ENCODE peak calls at places on chromosome 17, in four cellular contexts. L, F, P and M are unnamed samples.

GRCh38 chr17:9702916-9703780 is 57.8 kb downstream of the USP43 start:
- DNase-seq in L (no peak), F (no peak), P (no peak), M (no peak)

GRCh38 chr17:50660042-50660886 is 25.6 kb downstream of the ABCC3 start:
- DNase-seq in L (no peak), F (no peak), P (no peak), M (peak; percentile 54)

GRCh38 chr17:78040561-78041400 is 82.3 kb downstream of the TNRC6C start:
- DNase-seq in L (peak; percentile 46), F (peak; percentile 55), P (peak; percentile 9), M (peak; percentile 77)

GRCh38 chr17:63437287-63438091 is 8.6 kb downstream of the CYB561 start:
- DNase-seq in L (no peak), F (peak; percentile 59), P (no peak), M (no peak)

GRCh38 chr17:67443931-67444597 is 67.0 kb downstream of the PITPNC1 start:
- DNase-seq in L (no peak), F (no peak), P (no peak), M (no peak)

GRCh38 chr17:66492500-66493123 is 190.2 kb downstream of the PRKCA start:
- DNase-seq in L (no peak), F (no peak), P (no peak), M (no peak)

GRCh38 chr17:37088459-37088858 is 139.7 kb downstream of the AATF start:
- DNase-seq in L (no peak), F (no peak), P (peak; percentile 45), M (no peak)

GRCh38 chr17:57962441-57963148 is 7.4 kb upstream of the CUEDC1 start:
- DNase-seq in L (no peak), F (no peak), P (no peak), M (peak; percentile 18)

GRCh38 chr17:47220531-47220999 is 11.4 kb downstream of the MYL4 start:
- DNase-seq in L (no peak), F (no peak), P (peak; percentile 60), M (no peak)

GRCh38 chr17:29078183-29079045 is 35.5 kb downstream of the PIPOX start:
- DNase-seq in L (no peak), F (no peak), P (no peak), M (no peak)

GRCh38 chr17:72705905-72706395 is 386.5 kb downstream of the SLC39A11 start:
- DNase-seq in L (no peak), F (no peak), P (no peak), M (no peak)

GRCh38 chr17:81403671-81404534 is 8.6 kb downstream of the BAHCC1 start:
- DNase-seq in L (no peak), F (no peak), P (no peak), M (no peak)

GRCh38 chr17:7989781-7990655 is 12.4 kb upstream of the GUCY2D start:
- DNase-seq in L (peak; percentile 82), F (peak; percentile 90), P (peak; percentile 83), M (peak; percentile 66)

GRCh38 chr17:69525920-69526841 is 111.7 kb downstream of the MAP2K6 start:
- DNase-seq in L (no peak), F (no peak), P (no peak), M (peak; percentile 41)

GRCh38 chr17:8469964-8470363 is 34.3 kb downstream of the NDEL1 start:
- DNase-seq in L (no peak), F (no peak), P (no peak), M (no peak)

GRCh38 chr17:27797390-27798091 is 2.8 kb downstream of the NOS2 start:
- DNase-seq in L (no peak), F (no peak), P (no peak), M (peak; percentile 92)

GRCh38 chr17:77233635-77234334 is 93.0 kb downstream of the SEC14L1 start:
- DNase-seq in L (no peak), F (no peak), P (no peak), M (peak; percentile 27)

GRCh38 chr17:6543079-6544010 is 13.0 kb downstream of the PITPNM3 start:
- DNase-seq in L (no peak), F (no peak), P (no peak), M (no peak)

GRCh38 chr17:55056530-55056929 is 88.0 kb downstream of the STXBP4 start:
- DNase-seq in L (no peak), F (no peak), P (no peak), M (no peak)

GRCh38 chr17:70437656-70438055 is 268.3 kb downstream of the KCNJ2 start:
- DNase-seq in L (no peak), F (no peak), P (no peak), M (no peak)

GRCh38 chr17:14299261-14300093 is 1.4 kb upstream of the HS3ST3B1 start:
- DNase-seq in L (no peak), F (peak; percentile 60), P (peak; percentile 27), M (no peak)

GRCh38 chr17:732788-733720 is 658 bp downstream of the TLCD3A start:
- DNase-seq in L (no peak), F (peak; percentile 40), P (peak; percentile 15), M (no peak)

GRCh38 chr17:79428988-79429387 is 181.9 kb downstream of the RBFOX3 start:
- DNase-seq in L (no peak), F (no peak), P (no peak), M (no peak)

GRCh38 chr17:72795941-72796340 is 296.5 kb downstream of the SLC39A11 start:
- DNase-seq in L (no peak), F (no peak), P (no peak), M (no peak)

DNA sequence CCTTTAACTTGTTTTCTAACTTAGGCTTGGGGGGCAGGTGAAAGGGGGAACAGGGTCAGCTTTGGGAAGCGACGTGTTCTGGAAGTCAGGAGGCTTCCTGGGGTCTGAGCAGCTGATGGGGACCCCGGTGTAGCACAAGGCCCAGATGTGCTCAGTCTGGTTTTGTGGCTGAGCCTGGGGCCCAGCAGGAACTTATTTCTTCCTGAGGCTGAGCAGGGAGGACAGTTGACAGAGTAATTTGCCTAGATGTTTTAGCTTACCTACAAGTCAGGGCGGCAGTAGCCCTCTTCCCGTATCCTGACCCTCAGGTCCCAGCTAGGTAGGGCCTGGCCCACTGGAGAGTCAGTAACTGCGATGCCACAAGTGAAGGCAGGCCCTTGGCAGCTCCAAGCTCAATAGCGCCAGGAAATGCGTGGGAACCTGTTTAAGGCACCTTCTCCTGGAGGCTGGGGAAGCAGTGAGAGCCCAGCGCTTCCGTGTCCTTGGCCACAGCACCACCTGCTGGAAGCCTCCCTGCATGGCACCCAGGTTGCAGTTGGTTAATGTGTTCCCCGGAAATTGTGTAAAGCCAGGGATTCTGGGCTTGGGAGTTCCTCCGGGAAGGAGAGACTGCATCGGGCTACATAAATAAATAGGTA is 5.2 kb downstream of the CCR7 start:
- DNase-seq in L (peak; percentile 79), F (peak; percentile 96), P (peak; percentile 75), M (peak; percentile 90)
- H3K4me1 ChIP-seq in L (peaks cover 50% of the 10 kb centered on the region), F (peaks cover 29% of the 10 kb centered on the region), P (peaks cover 96% of the 10 kb centered on the region), M (peaks cover 8% of the 10 kb centered on the region)

DNA sequence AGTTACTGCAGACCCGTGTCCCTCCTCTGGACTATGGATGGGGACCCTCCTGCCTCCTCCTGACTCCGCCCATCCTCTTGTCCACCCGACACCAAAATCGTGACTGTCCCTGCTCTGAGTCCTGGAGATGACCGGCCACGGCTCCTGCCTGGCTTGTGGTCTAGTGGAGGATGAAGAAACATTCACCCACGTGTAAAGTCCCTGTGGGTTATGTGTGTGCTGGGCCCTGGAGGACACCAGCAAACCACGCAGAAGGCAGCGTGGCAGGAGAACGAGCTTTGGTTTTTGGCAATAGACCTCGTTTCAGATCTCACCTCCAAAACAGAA is 11.9 kb downstream of the SPNS2 start:
- DNase-seq in L (no peak), F (no peak), P (no peak), M (no peak)
- H3K36me3 ChIP-seq in L (no peaks in the 10 kb centered on the region), F (no peaks in the 10 kb centered on the region), P (no peaks in the 10 kb centered on the region), M (no peaks in the 10 kb centered on the region)

DNA sequence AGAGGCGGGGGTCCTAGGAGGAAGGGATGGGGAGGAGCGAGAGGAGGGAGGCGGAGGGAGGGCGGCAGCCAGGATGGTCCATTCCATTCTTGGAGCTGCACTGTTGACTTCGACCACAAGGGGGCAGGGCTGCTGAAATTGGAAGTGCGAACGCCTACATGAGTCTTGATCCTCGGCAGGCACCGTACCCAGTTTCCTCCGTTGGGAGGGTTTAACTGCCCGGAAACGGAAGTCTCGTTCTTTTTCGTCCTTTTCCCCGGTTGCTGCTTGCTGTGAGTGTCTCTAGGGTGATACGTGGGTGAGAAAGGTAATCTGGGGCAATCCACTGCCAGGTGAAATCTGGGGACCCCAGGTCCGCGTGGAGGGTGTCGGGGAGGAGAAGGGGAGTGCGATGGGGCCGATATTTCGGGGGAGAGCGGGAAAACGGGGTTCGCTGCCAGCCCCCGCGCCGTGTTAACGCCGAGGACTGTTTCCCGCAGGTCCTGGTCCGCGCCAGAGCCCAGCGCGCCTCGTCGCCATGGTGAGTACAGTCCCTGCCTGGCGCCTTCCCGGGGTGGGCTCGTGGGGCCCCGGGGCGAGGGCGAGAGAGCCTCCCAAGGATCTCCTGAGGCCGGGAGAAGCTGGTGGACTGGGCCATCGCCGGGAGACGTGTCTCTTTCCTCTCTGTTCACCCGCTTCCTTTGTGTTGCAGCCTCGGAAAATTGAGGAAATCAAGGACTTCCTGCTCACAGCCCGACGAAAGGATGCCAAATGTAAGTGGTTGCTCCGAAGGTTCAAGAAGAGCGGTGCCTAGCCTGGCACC is at the start of gene RPL38:
- DNase-seq in L (peak; percentile 94), F (peak; percentile 96), P (peak; percentile 91), M (peak; percentile 96)
- H3K4me1 ChIP-seq in L (peaks cover 20% of the 10 kb centered on the region), F (peaks cover 6% of the 10 kb centered on the region), P (peaks cover 43% of the 10 kb centered on the region), M (peaks cover 16% of the 10 kb centered on the region)

GRCh38 chr17:60249517-60249826 is 99.7 kb downstream of the CA4 start:
- DNase-seq in L (no peak), F (no peak), P (no peak), M (no peak)
- H3K36me3 ChIP-seq in L (no peaks in the 10 kb centered on the region), F (no peaks in the 10 kb centered on the region), P (no peaks in the 10 kb centered on the region), M (no peaks in the 10 kb centered on the region)